ENCODE peak calls at places on chromosomes 12 and 14, in seven cellular contexts. U is IMR-90, I is neural progenitor cell, N is astrocyte, G is neuronal stem cell, E is testis, X is GM23248. P is an unnamed sample. For H3K9me3 and H3K27me3, the result is how much of the 10 kb centered on the place peaks cover.

GRCh38 chr12:54592316-54592715 is 3.9 kb upstream of the PPP1R1A start:
- DNase-seq in U (peak), I (no peak), N (no peak), G (no peak), E (no peak), X (peak), P (peak)

GRCh38 chr12:18158774-18159557 is 69.0 kb upstream of the RERGL start:
- DNase-seq in U (peak), I (peak), N (no peak), G (no peak), E (peak), X (peak), P (no peak)

GRCh38 chr12:127125607-127126259 is 1141.2 kb upstream of the TMEM132C start:
- DNase-seq in U (peak), I (no peak), N (peak), G (no peak), E (no peak), X (peak), P (peak)

GRCh38 chr14:32430326-32430725 is 101.2 kb downstream of the AKAP6 start:
- DNase-seq in U (peak), I (no peak), N (peak), G (no peak), E (no peak), X (peak), P (no peak)

GRCh38 chr14:100438678-100439592 is 115.8 kb downstream of the SLC25A47 start:
- DNase-seq in U (peak), I (no peak), N (peak), G (no peak), E (no peak), X (peak), P (peak)

GRCh38 chr14:23831591-23831990 is 122.0 kb upstream of the DHRS4 start:
- DNase-seq in U (no peak), I (no peak), N (no peak), G (no peak), E (no peak), X (no peak), P (no peak)

GRCh38 chr12:74129702-74130101 is 407.9 kb upstream of the ATXN7L3B start:
- DNase-seq in U (no peak), I (no peak), N (peak), G (no peak), E (no peak), X (no peak), P (no peak)

GRCh38 chr12:30201301-30202160 is 417.8 kb upstream of the TMTC1 start:
- DNase-seq in U (no peak), I (no peak), N (no peak), G (no peak), E (no peak), X (peak), P (peak)

GRCh38 chr12:80195143-80195726 is 95.9 kb downstream of the OTOGL start:
- DNase-seq in U (peak), I (peak), N (peak), G (peak), E (peak), X (peak), P (peak)

GRCh38 chr14:23362200-23362599 is 2.8 kb downstream of the EFS start:
- DNase-seq in U (peak), I (no peak), N (peak), G (no peak), E (no peak), X (peak), P (no peak)

GRCh38 chr12:14946162-14946561 is 7.8 kb upstream of the ERP27 start:
- DNase-seq in U (no peak), I (no peak), N (no peak), G (no peak), E (no peak), X (no peak), P (no peak)

GRCh38 chr12:54430471-54431075 is 11.5 kb upstream of the ITGA5 start:
- DNase-seq in U (no peak), I (no peak), N (no peak), G (no peak), E (no peak), X (no peak), P (no peak)

GRCh38 chr12:101695698-101696097 is 1.7 kb upstream of the CHPT1 start:
- DNase-seq in U (peak), I (no peak), N (peak), G (no peak), E (no peak), X (peak), P (no peak)

GRCh38 chr14:56474419-56475022 is 105.1 kb upstream of the TMEM260 start:
- DNase-seq in U (peak), I (peak), N (peak), G (peak), E (no peak), X (peak), P (no peak)

GRCh38 chr14:61197416-61197815 is 83.7 kb downstream of the TMEM30B start:
- DNase-seq in U (no peak), I (no peak), N (no peak), G (no peak), E (no peak), X (no peak), P (no peak)

GRCh38 chr12:104551313-104551931 is 94.7 kb downstream of the CHST11 start:
- DNase-seq in U (no peak), I (no peak), N (no peak), G (no peak), E (no peak), X (no peak), P (no peak)

GRCh38 chr14:102544745-102545460 is 35.3 kb upstream of the ANKRD9 start:
- DNase-seq in U (no peak), I (peak), N (no peak), G (no peak), E (no peak), X (peak), P (no peak)

GRCh38 chr14:60656755-60657608 is 7.7 kb upstream of the SIX1 start:
- DNase-seq in U (peak), I (peak), N (peak), G (peak), E (peak), X (peak), P (peak)

GRCh38 chr12:112005419-112006395 is 7.3 kb downstream of the TMEM116 start:
- DNase-seq in U (peak), I (peak), N (no peak), G (no peak), E (no peak), X (peak), P (no peak)

GRCh38 chr14:89270439-89271227 is 146.4 kb downstream of the FOXN3 start:
- DNase-seq in U (no peak), I (no peak), N (no peak), G (no peak), E (no peak), X (no peak), P (no peak)

GRCh38 chr14:92122761-92123160 is 992 bp downstream of the CPSF2 start:
- DNase-seq in U (no peak), I (no peak), N (no peak), G (no peak), E (no peak), X (peak), P (peak)

GRCh38 chr12:75000120-75000519 is 209.5 kb downstream of the KCNC2 start:
- DNase-seq in U (no peak), I (no peak), N (no peak), G (no peak), E (no peak), X (no peak), P (no peak)

GRCh38 chr14:59463773-59464650 is 1.2 kb downstream of the GPR135 start:
- DNase-seq in U (no peak), I (peak), N (no peak), G (no peak), E (peak), X (peak), P (no peak)

GRCh38 chr12:92503977-92504966 is 198.5 kb upstream of the PLEKHG7 start:
- DNase-seq in U (no peak), I (peak), N (no peak), G (no peak), E (no peak), X (no peak), P (no peak)

GRCh38 chr12:19131020-19131431 is 1.5 kb downstream of the PLEKHA5 start:
- DNase-seq in U (peak), I (peak), N (peak), G (peak), E (peak), X (peak), P (peak)

GRCh38 chr12:16417058-16417457 is 69.6 kb downstream of the MGST1 start:
- DNase-seq in U (no peak), I (no peak), N (no peak), G (no peak), E (no peak), X (no peak), P (no peak)

GRCh38 chr12:93784339-93785086 is 107.3 kb downstream of the CRADD start:
- DNase-seq in U (peak), I (peak), N (peak), G (no peak), E (peak), X (peak), P (peak)

GRCh38 chr12:6547987-6548386 is 7.9 kb downstream of the IFFO1 start:
- DNase-seq in U (peak), I (no peak), N (peak), G (no peak), E (peak), X (peak), P (peak)

GRCh38 chr14:75978249-75978731 is 3.5 kb downstream of the TGFB3 start:
- DNase-seq in U (no peak), I (no peak), N (no peak), G (no peak), E (no peak), X (peak), P (no peak)

GRCh38 chr14:92582706-92583452 is 69.3 kb downstream of the RIN3 start:
- DNase-seq in U (no peak), I (no peak), N (no peak), G (no peak), E (no peak), X (no peak), P (no peak)

GRCh38 chr12:111011999-111012600 is 91.7 kb upstream of the MYL2 start:
- DNase-seq in U (no peak), I (no peak), N (no peak), G (no peak), E (no peak), X (no peak), P (no peak)

GRCh38 chr12:112419269-112420133 is 754 bp downstream of the PTPN11 start:
- DNase-seq in U (peak), I (peak), N (peak), G (peak), E (peak), X (peak), P (peak)

GRCh38 chr12:42484996-42485395 is 104.5 kb downstream of the PRICKLE1 start:
- DNase-seq in U (peak), I (no peak), N (no peak), G (no peak), E (no peak), X (no peak), P (no peak)

GRCh38 chr14:24274101-24274543 is 2.7 kb upstream of the RABGGTA start:
- DNase-seq in U (peak), I (no peak), N (no peak), G (no peak), E (no peak), X (no peak), P (no peak)

GRCh38 chr12:8033153-8034044 is 883 bp downstream of the FOXJ2 start:
- DNase-seq in U (peak), I (peak), N (peak), G (peak), E (peak), X (peak), P (peak)

GRCh38 chr12:124796303-124796957 is 67.2 kb downstream of the SCARB1 start:
- DNase-seq in U (no peak), I (no peak), N (no peak), G (no peak), E (no peak), X (no peak), P (no peak)

GRCh38 chr12:64837427-64837826 is 13.0 kb downstream of the TBC1D30 start:
- DNase-seq in U (no peak), I (no peak), N (no peak), G (no peak), E (no peak), X (no peak), P (no peak)

DNA sequence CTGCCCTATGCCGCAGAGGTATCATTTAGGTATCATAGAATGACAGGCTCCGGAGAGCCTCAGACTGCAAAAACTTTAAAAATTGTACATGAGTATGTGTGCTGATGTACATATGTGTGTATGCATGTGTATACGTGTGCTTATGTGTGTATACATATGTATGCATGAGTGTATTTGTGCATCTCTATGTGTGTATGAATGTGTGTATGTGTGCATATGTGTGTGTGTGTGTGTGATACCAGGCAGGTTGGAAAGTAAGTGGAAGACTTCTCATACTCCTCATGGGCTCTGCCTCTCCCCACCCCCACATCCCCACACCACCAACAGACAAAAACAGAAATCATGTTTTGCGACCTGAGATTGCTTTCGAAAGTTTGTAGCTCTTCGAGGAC is 621 bp upstream of the TMEM117 start:
- DNase-seq in U (peak), I (no peak), N (peak), G (no peak), E (peak), X (no peak), P (no peak)
- H3K4me3 ChIP-seq in U (peak), I (peak), N (peak), G (peak), E (peak), X (peak), P (peak)

GRCh38 chr12:34598352-34598827 is 576.1 kb downstream of the ALG10 start:
- DNase-seq in U (no peak), I (no peak), N (no peak), G (no peak), E (no peak), X (no peak), P (no peak)

GRCh38 chr12:34597548-34598351 is 575.5 kb downstream of the ALG10 start:
- DNase-seq in U (no peak), I (no peak), N (no peak), G (no peak), E (no peak), X (no peak), P (no peak)

GRCh38 chr12:34599530-34600513 is 577.5 kb downstream of the ALG10 start:
- DNase-seq in U (no peak), I (no peak), N (no peak), G (no peak), E (no peak), X (no peak), P (no peak)

GRCh38 chr12:34600592-34601462 is 578.5 kb downstream of the ALG10 start:
- DNase-seq in U (no peak), I (no peak), N (no peak), G (no peak), E (no peak), X (no peak), P (no peak)

DNA sequence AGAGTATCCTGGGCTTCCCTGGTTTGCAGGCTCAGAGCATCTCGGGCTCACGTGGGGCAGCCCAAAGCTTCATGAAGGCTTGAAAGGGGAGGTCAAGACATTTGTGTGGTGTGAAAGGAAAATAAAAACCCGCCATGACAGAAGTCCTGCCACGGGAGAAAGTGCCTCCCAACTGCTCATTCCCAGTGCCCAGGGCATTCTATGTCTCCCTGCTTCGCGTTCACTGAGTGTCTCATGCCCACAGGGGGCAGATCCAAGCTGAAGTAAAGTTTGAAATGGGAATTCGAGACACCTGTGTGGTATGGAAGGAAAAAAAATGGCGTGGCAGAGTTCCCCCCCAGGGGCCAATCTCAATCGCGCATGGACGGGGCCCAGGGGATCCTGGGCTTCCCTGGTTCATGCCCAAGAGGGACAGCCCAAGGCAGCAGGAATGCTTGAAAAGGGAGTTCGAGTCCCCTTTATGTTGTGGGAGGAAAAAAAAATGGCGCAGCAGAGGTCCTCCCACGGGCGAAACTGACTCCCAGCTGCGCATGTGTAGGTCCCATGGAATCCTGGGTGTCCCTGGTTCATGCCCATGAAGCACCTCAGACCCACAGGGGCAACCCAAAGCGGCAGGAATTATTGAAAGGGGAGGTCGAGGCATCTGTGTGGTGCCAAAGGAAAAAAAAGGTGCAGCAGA is 576.7 kb downstream of the ALG10 start:
- DNase-seq in U (no peak), I (no peak), N (no peak), G (no peak), E (no peak), X (no peak), P (no peak)
- H3K9me3 ChIP-seq in U (half or more), I (under half), N (under half), G (half or more), E (under half), X (under half), P (under half)

DNA sequence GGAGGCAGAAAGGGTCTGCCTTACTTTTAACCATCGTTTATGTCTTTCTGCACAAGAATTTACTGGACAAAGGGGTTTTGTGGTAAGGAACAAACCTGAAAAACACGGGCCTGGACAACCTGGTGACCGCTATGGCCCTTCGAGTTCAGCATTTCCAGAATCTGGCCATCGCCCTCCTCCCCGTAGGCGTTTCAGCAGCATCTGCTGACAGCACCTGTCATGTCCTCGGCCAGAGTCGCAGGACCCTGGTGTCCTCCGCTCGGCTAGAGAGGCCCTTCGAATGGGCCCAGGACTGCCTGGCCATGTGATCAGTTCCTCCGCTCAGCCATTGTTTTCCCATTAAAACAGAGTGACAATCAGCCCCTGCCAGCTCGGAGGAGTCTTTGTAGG is 142.8 kb upstream of the FKBP4 start:
- DNase-seq in U (no peak), I (no peak), N (no peak), G (no peak), E (no peak), X (no peak), P (no peak)
- H3K27me3 ChIP-seq in U (under half), I (under half), N (under half), G (under half), E (under half), X (under half), P (under half)

DNA sequence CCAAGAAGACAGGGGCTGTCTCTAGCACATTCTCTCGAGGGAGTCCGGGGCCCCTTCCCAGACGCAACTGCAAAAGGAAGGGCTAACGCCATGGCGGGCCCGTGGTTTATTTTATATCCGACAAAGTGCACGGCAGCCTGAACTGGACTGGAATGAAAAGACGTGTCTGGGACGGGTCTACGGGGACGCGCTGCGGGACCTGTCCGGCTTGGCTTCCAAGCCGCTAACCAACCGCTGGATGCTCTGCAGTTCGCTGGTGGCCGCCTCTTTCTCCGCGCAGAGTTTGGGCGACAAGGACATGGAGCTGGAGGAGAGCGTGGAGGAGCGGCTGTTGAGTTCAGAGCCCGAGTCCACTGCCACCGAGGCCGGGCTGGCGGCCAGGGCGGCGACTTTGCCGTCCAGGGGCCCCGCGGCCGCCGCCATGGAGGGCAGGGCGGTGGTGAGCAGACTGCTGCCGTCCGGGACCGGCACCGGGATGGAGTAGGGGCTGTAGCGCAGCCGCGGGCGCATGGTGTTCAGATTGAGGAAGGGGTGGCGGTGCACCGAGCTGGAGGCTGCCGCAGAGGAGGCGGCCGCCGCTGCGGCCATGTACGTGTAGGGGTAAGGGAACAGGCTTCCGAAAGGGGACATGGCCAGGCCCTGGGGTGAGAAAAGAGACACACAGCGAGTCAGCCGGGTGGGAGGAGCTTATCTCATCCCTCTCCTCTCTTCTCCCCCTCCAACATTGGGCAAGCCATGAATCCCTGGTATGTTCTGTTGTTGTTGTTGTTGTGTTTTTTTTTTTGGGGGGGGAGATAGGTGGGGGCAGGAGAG is 12.1 kb downstream of the TBX3 start:
- DNase-seq in U (peak), I (peak), N (no peak), G (peak), E (no peak), X (peak), P (no peak)
- H3K4me3 ChIP-seq in U (peak), I (peak), N (peak), G (no peak), E (no peak), X (peak), P (no peak)

GRCh38 chr14:45150386-45150890 is 14.7 kb downstream of the FANCM start:
- DNase-seq in U (no peak), I (no peak), N (no peak), G (no peak), E (no peak), X (no peak), P (no peak)
- H3K9me3 ChIP-seq in U (under half), I (under half), N (under half), G (under half), E (under half), X (under half), P (under half)

GRCh38 chr12:48027183-48028002 is 23.1 kb upstream of the COL2A1 start:
- DNase-seq in U (no peak), I (peak), N (no peak), G (peak), E (no peak), X (no peak), P (no peak)

GRCh38 chr12:48029811-48030650 is 25.8 kb upstream of the COL2A1 start:
- DNase-seq in U (no peak), I (no peak), N (no peak), G (no peak), E (no peak), X (no peak), P (no peak)

GRCh38 chr12:48026081-48026827 is 22.0 kb upstream of the COL2A1 start:
- DNase-seq in U (no peak), I (no peak), N (no peak), G (no peak), E (no peak), X (no peak), P (no peak)

GRCh38 chr12:48029401-48029770 is 25.1 kb upstream of the COL2A1 start:
- DNase-seq in U (no peak), I (no peak), N (no peak), G (no peak), E (no peak), X (no peak), P (no peak)

GRCh38 chr12:48028541-48029400 is 24.5 kb upstream of the COL2A1 start:
- DNase-seq in U (no peak), I (no peak), N (no peak), G (no peak), E (no peak), X (no peak), P (no peak)
- H3K27me3 ChIP-seq in U (half or more), I (under half), N (under half), G (under half), E (under half), X (under half), P (under half)